ENCODE peak calls at places on chromosomes 16 and 17, in six cellular contexts. O is T-helper 2 cell; M is activated CD4-positive, alpha-beta T cell treated with anti-CD3 and anti-CD28 coated beads, Interleukin-2, amount 50 U/mL, for 1 hour; R is upper lobe of right lung; Q is HL-60; T is H9. J is an unnamed sample.
A peak's percentile ranks its signal among the peaks of the same experiment; 100 is the strongest.

GRCh38 chr16:67181346-67181745 is 2.4 kb downstream of the MATCAP1 start:
- DNase-seq in O (no peak), M (no peak), R (no peak), Q (no peak), T (no peak), J (no peak)

GRCh38 chr17:1053661-1054360 is 56.9 kb downstream of the TIMM22 start:
- DNase-seq in O (no peak), M (no peak), R (no peak), Q (no peak), T (no peak), J (no peak)

GRCh38 chr16:28202147-28202746 is 9.5 kb downstream of the XPO6 start:
- DNase-seq in O (peak; percentile 72), M (no peak), R (no peak), Q (peak; percentile 23), T (no peak), J (no peak)

GRCh38 chr17:17146791-17147406 is 59.2 kb downstream of the PLD6 start:
- DNase-seq in O (peak; percentile 46), M (peak; percentile 20), R (no peak), Q (peak; percentile 1), T (peak; percentile 88), J (peak; percentile 84)

GRCh38 chr16:11665071-11665491 is 3.2 kb upstream of the SNN start:
- DNase-seq in O (peak; percentile 37), M (no peak), R (no peak), Q (no peak), T (peak; percentile 67), J (peak; percentile 49)

GRCh38 chr16:85573696-85574641 is 39.2 kb upstream of the GSE1 start:
- DNase-seq in O (no peak), M (no peak), R (no peak), Q (no peak), T (no peak), J (no peak)

GRCh38 chr17:49440581-49440980 is 25.9 kb upstream of the PHB1 start:
- DNase-seq in O (no peak), M (no peak), R (no peak), Q (no peak), T (peak; percentile 12), J (no peak)

GRCh38 chr17:3497101-3497500 is 21.3 kb downstream of the ASPA start:
- DNase-seq in O (no peak), M (no peak), R (no peak), Q (no peak), T (no peak), J (no peak)

GRCh38 chr17:81270279-81270678 is 24.8 kb downstream of the SLC38A10 start:
- DNase-seq in O (no peak), M (no peak), R (no peak), Q (no peak), T (no peak), J (no peak)

GRCh38 chr16:14405611-14406537 is 224.2 kb downstream of the PARN start:
- DNase-seq in O (no peak), M (no peak), R (no peak), Q (no peak), T (peak; percentile 96), J (peak; percentile 65)